ENCODE peak calls at places on chromosomes 7 and 10, in nine cellular contexts. T is K562; C is astrocyte of the spinal cord; W is CD4-positive, alpha-beta memory T cell; N is epithelial cell of proximal tubule; D is pons; X is neural progenitor cell; A is AML-193; M is SHP77. Q is an unnamed sample.

GRCh38 chr7:23594879-23595604 is 2.1 kb upstream of the CCDC126 start:
- DNase-seq in T (no peak), C (peak), W (no peak), N (peak), D (no peak), X (no peak), A (peak), M (no peak), Q (no peak)

GRCh38 chr10:47190802-47191450 is 109.1 kb upstream of the GDF10 start:
- DNase-seq in T (no peak), C (no peak), W (no peak), N (no peak), D (no peak), X (no peak), A (no peak), M (no peak), Q (no peak)

GRCh38 chr10:125225051-125225450 is 64.7 kb upstream of the CTBP2 start:
- DNase-seq in T (no peak), C (no peak), W (no peak), N (no peak), D (no peak), X (no peak), A (no peak), M (no peak), Q (no peak)

GRCh38 chr7:154576604-154577003 is 426.3 kb downstream of the PAXIP1 start:
- DNase-seq in T (no peak), C (no peak), W (no peak), N (no peak), D (no peak), X (no peak), A (no peak), M (no peak), Q (no peak)

GRCh38 chr10:84065764-84066163 is 73.5 kb upstream of the GHITM start:
- DNase-seq in T (no peak), C (no peak), W (no peak), N (no peak), D (no peak), X (no peak), A (no peak), M (no peak), Q (no peak)

GRCh38 chr10:97858001-97858439 is 8.4 kb downstream of the GOLGA7B start:
- DNase-seq in T (no peak), C (no peak), W (no peak), N (no peak), D (peak), X (no peak), A (peak), M (no peak), Q (no peak)

GRCh38 chr10:121245799-121246198 is 352.4 kb downstream of the FGFR2 start:
- DNase-seq in T (no peak), C (no peak), W (no peak), N (no peak), D (no peak), X (no peak), A (no peak), M (no peak), Q (no peak)

GRCh38 chr10:43160067-43160918 is 22.0 kb downstream of the CSGALNACT2 start:
- DNase-seq in T (no peak), C (peak), W (no peak), N (no peak), D (no peak), X (no peak), A (peak), M (no peak), Q (no peak)

GRCh38 chr10:33334170-33334838 is at the start of gene NRP1:
- DNase-seq in T (no peak), C (no peak), W (no peak), N (no peak), D (no peak), X (peak), A (no peak), M (no peak), Q (no peak)

Q was measured in NCI-H2029 treated with DMSO at 0.1 percent for 48 hours.